ENCODE peak calls at places on chromosomes 6 and 20, in eight cellular contexts. M, V, Q, D, N, S, A and L are unnamed samples.

GRCh38 chr6:44829811-44830210 is 442.3 kb downstream of the CDC5L start:
- DNase-seq in M (no peak), V (no peak), Q (no peak), D (no peak), N (no peak), S (no peak), A (no peak), L (no peak)

GRCh38 chr6:162294030-162294429 is 433.5 kb downstream of the PRKN start:
- DNase-seq in M (no peak), V (no peak), Q (no peak), D (no peak), N (no peak), S (no peak), A (no peak), L (no peak)

GRCh38 chr20:63972312-63973159 is 2.8 kb upstream of the ZNF512B start:
- DNase-seq in M (no peak), V (no peak), Q (peak; percentile 27), D (no peak), N (no peak), S (no peak), A (no peak), L (peak; percentile 46)

GRCh38 chr6:43493230-43493629 is 15.9 kb downstream of the TJAP1 start:
- DNase-seq in M (no peak), V (no peak), Q (no peak), D (no peak), N (no peak), S (no peak), A (no peak), L (no peak)

GRCh38 chr20:24379116-24379927 is 90.1 kb upstream of the SYNDIG1 start:
- DNase-seq in M (no peak), V (no peak), Q (peak; percentile 19), D (no peak), N (no peak), S (no peak), A (no peak), L (no peak)

GRCh38 chr6:145278163-145278807 is 457.0 kb downstream of the EPM2A start:
- DNase-seq in M (no peak), V (peak; percentile 14), Q (no peak), D (no peak), N (no peak), S (no peak), A (no peak), L (no peak)

GRCh38 chr6:11264100-11264499 is 31.6 kb upstream of the NEDD9 start:
- DNase-seq in M (no peak), V (no peak), Q (peak; percentile 49), D (peak; percentile 54), N (no peak), S (no peak), A (no peak), L (no peak)

GRCh38 chr20:64222273-64222672 is 33.3 kb upstream of the PCMTD2 start:
- DNase-seq in M (no peak), V (peak; percentile 8), Q (no peak), D (no peak), N (no peak), S (no peak), A (no peak), L (peak; percentile 54)